ENCODE peak calls at places on chromosomes 2 and 18, in five cellular contexts. One of them, this sample, is unnamed. For H3K9me3, the result is how much of the 10 kb centered on the place peaks cover.

GRCh38 chr18:59219672-59220163 is at the start of gene GRP:
- DNase-seq in left ventricle myocardium inferior: no peak
- DNase-seq in psoas muscle: no peak
- DNase-seq in body of pancreas: no peak
- DNase-seq in lung: no peak
- DNase-seq in this sample: no peak

GRCh38 chr18:75244336-75244735 is 33.7 kb downstream of the TSHZ1 start:
- DNase-seq in left ventricle myocardium inferior: no peak
- DNase-seq in psoas muscle: no peak
- DNase-seq in body of pancreas: peak
- DNase-seq in lung: no peak
- DNase-seq in this sample: no peak

GRCh38 chr2:172299741-172300140 is 127.6 kb upstream of the ITGA6 start:
- DNase-seq in left ventricle myocardium inferior: no peak
- DNase-seq in psoas muscle: no peak
- DNase-seq in body of pancreas: no peak
- DNase-seq in lung: no peak
- DNase-seq in this sample: peak

GRCh38 chr2:128320609-128321420 is 2.1 kb upstream of the HS6ST1 start:
- DNase-seq in left ventricle myocardium inferior: no peak
- DNase-seq in psoas muscle: peak
- DNase-seq in body of pancreas: peak
- DNase-seq in lung: peak
- DNase-seq in this sample: no peak

GRCh38 chr18:37483221-37483971 is 82.2 kb downstream of the CELF4 start:
- DNase-seq in left ventricle myocardium inferior: no peak
- DNase-seq in psoas muscle: no peak
- DNase-seq in body of pancreas: no peak
- DNase-seq in lung: no peak
- DNase-seq in this sample: peak

GRCh38 chr2:196263181-196263747 is 91.9 kb upstream of the STK17B start:
- DNase-seq in left ventricle myocardium inferior: no peak
- DNase-seq in psoas muscle: no peak
- DNase-seq in body of pancreas: no peak
- DNase-seq in lung: no peak
- DNase-seq in this sample: no peak

GRCh38 chr2:170461875-170462274 is 253.3 kb upstream of the SP5 start:
- DNase-seq in left ventricle myocardium inferior: no peak
- DNase-seq in psoas muscle: no peak
- DNase-seq in body of pancreas: no peak
- DNase-seq in lung: no peak
- DNase-seq in this sample: no peak

GRCh38 chr18:47206945-47207637 is 30.9 kb upstream of the IER3IP1 start:
- DNase-seq in left ventricle myocardium inferior: no peak
- DNase-seq in psoas muscle: no peak
- DNase-seq in body of pancreas: no peak
- DNase-seq in lung: no peak
- DNase-seq in this sample: no peak

GRCh38 chr2:215905691-215906090 is 107.7 kb downstream of the MREG start:
- DNase-seq in left ventricle myocardium inferior: no peak
- DNase-seq in psoas muscle: no peak
- DNase-seq in body of pancreas: no peak
- DNase-seq in lung: no peak
- DNase-seq in this sample: no peak

GRCh38 chr2:226185613-226186211 is 613.9 kb downstream of the IRS1 start:
- DNase-seq in left ventricle myocardium inferior: no peak
- DNase-seq in psoas muscle: no peak
- DNase-seq in body of pancreas: no peak
- DNase-seq in lung: no peak
- DNase-seq in this sample: no peak

GRCh38 chr2:10233131-10234012 is 69.3 kb upstream of the HPCAL1 start:
- DNase-seq in left ventricle myocardium inferior: no peak
- DNase-seq in psoas muscle: no peak
- DNase-seq in body of pancreas: peak
- DNase-seq in lung: no peak
- DNase-seq in this sample: no peak

GRCh38 chr2:54237428-54237827 is 18.6 kb downstream of the TSPYL6 start:
- DNase-seq in left ventricle myocardium inferior: no peak
- DNase-seq in psoas muscle: no peak
- DNase-seq in body of pancreas: no peak
- DNase-seq in lung: no peak
- DNase-seq in this sample: no peak

GRCh38 chr18:79664525-79665125 is 15.0 kb upstream of the CTDP1 start:
- DNase-seq in left ventricle myocardium inferior: no peak
- DNase-seq in psoas muscle: no peak
- DNase-seq in body of pancreas: no peak
- DNase-seq in lung: no peak
- DNase-seq in this sample: no peak
- H3K9me3 ChIP-seq in left ventricle myocardium inferior: under half
- H3K9me3 ChIP-seq in psoas muscle: under half
- H3K9me3 ChIP-seq in body of pancreas: under half
- H3K9me3 ChIP-seq in lung: under half
- H3K9me3 ChIP-seq in this sample: under half

DNA sequence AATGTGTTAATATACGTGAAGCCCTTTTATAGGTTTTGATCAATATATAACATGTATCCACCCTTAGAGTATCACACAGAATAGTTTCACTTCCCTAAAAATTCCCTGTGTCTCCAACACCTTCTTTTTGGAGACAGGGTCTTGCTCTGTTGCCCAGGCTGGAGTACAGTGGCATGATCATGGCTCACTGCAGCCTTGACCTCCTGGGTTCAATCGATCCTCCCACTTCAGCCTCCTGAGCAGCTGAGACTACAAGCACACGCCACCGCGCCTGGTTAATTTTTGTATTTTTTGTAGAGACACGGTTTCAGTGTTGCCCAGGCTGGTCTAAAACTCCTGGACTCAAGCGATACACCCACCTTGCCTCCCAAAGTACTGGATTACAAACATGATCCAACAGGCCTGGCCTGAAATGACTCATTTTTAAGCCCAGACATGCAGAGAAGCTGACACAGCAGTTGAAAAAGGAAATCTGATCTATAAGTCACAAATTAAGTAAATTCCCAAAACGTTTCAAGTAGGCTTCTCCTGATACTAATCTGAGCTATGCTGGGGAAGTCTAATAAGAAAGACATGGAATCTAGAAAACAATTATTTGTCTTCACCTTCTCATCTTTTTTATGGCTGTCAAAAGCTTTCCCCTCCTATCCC is 2.9 kb downstream of the DUSP11 start:
- DNase-seq in left ventricle myocardium inferior: no peak
- DNase-seq in psoas muscle: no peak
- DNase-seq in body of pancreas: no peak
- DNase-seq in lung: no peak
- DNase-seq in this sample: no peak
- H3K27ac ChIP-seq in left ventricle myocardium inferior: no peak
- H3K27ac ChIP-seq in psoas muscle: no peak
- H3K27ac ChIP-seq in body of pancreas: no peak
- H3K27ac ChIP-seq in lung: no peak
- H3K27ac ChIP-seq in this sample: no peak

GRCh38 chr2:157759855-157760254 is 116.3 kb downstream of the ACVR1 start:
- DNase-seq in left ventricle myocardium inferior: no peak
- DNase-seq in psoas muscle: no peak
- DNase-seq in body of pancreas: no peak
- DNase-seq in lung: no peak
- DNase-seq in this sample: no peak
- H3K9me3 ChIP-seq in left ventricle myocardium inferior: under half
- H3K9me3 ChIP-seq in psoas muscle: under half
- H3K9me3 ChIP-seq in body of pancreas: under half
- H3K9me3 ChIP-seq in lung: under half
- H3K9me3 ChIP-seq in this sample: under half

GRCh38 chr2:100802076-100802475 is 17.9 kb upstream of the NPAS2 start:
- DNase-seq in left ventricle myocardium inferior: no peak
- DNase-seq in psoas muscle: no peak
- DNase-seq in body of pancreas: no peak
- DNase-seq in lung: no peak
- DNase-seq in this sample: no peak
- H3K27ac ChIP-seq in left ventricle myocardium inferior: no peak
- H3K27ac ChIP-seq in psoas muscle: no peak
- H3K27ac ChIP-seq in body of pancreas: no peak
- H3K27ac ChIP-seq in lung: no peak
- H3K27ac ChIP-seq in this sample: no peak

DNA sequence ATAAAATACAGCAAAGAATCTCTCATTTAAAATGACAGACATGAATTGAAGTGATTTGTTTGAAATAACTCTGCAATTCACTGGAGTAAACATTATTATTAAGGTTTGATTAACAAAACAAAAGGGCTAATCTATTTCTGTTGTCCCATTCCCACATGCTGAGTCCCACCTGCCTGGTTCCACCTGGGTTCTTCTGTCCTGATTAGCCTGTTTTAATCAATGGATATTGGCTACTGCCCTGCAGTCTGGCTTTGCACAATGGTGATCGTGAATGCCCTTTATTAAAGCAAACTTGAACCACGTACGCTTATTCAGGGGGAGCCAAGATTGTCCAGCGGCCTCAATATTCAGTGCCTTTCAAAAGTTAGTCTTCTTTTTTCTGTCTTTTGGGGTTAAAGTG is 72.8 kb upstream of the CDH19 start:
- DNase-seq in left ventricle myocardium inferior: no peak
- DNase-seq in psoas muscle: no peak
- DNase-seq in body of pancreas: no peak
- DNase-seq in lung: no peak
- DNase-seq in this sample: no peak
- H3K9me3 ChIP-seq in left ventricle myocardium inferior: under half
- H3K9me3 ChIP-seq in psoas muscle: under half
- H3K9me3 ChIP-seq in body of pancreas: under half
- H3K9me3 ChIP-seq in lung: under half
- H3K9me3 ChIP-seq in this sample: under half

GRCh38 chr2:218218409-218219185 is 1.6 kb downstream of the ARPC2 start:
- DNase-seq in left ventricle myocardium inferior: no peak
- DNase-seq in psoas muscle: no peak
- DNase-seq in body of pancreas: no peak
- DNase-seq in lung: no peak
- DNase-seq in this sample: no peak
- H3K27ac ChIP-seq in left ventricle myocardium inferior: peak
- H3K27ac ChIP-seq in psoas muscle: peak
- H3K27ac ChIP-seq in body of pancreas: no peak
- H3K27ac ChIP-seq in lung: peak
- H3K27ac ChIP-seq in this sample: peak

GRCh38 chr2:151271824-151272223 is 10.2 kb upstream of the RBM43 start:
- DNase-seq in left ventricle myocardium inferior: no peak
- DNase-seq in psoas muscle: no peak
- DNase-seq in body of pancreas: no peak
- DNase-seq in lung: no peak
- DNase-seq in this sample: no peak

GRCh38 chr2:151280276-151280675 is 9.2 kb downstream of the NMI start:
- DNase-seq in left ventricle myocardium inferior: no peak
- DNase-seq in psoas muscle: no peak
- DNase-seq in body of pancreas: no peak
- DNase-seq in lung: no peak
- DNase-seq in this sample: no peak

GRCh38 chr2:151275291-151275690 is 13.6 kb upstream of the RBM43 start:
- DNase-seq in left ventricle myocardium inferior: no peak
- DNase-seq in psoas muscle: no peak
- DNase-seq in body of pancreas: no peak
- DNase-seq in lung: no peak
- DNase-seq in this sample: no peak

GRCh38 chr2:151278487-151278886 is 11.0 kb downstream of the NMI start:
- DNase-seq in left ventricle myocardium inferior: no peak
- DNase-seq in psoas muscle: no peak
- DNase-seq in body of pancreas: no peak
- DNase-seq in lung: no peak
- DNase-seq in this sample: no peak

DNA sequence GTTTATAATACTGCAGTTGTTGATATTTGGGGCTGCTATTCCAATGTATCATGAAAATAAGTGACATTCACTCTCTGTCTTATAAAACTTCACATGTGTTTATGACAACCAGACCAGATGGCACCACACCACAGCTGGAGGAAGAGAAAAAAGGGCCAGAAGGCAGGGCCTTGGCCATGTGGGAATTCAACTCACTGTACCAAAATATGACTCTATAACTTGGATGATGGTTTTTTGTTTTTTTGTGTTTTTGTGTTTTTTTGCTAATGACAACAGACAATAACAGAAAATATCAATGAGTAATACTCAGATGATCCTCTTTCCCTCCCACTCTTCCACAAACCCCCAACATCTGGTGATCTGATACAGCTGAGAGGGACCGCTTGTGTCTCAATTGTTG is 12.5 kb downstream of the NMI start:
- DNase-seq in left ventricle myocardium inferior: no peak
- DNase-seq in psoas muscle: no peak
- DNase-seq in body of pancreas: no peak
- DNase-seq in lung: no peak
- DNase-seq in this sample: no peak
- H3K9me3 ChIP-seq in left ventricle myocardium inferior: under half
- H3K9me3 ChIP-seq in psoas muscle: under half
- H3K9me3 ChIP-seq in body of pancreas: under half
- H3K9me3 ChIP-seq in lung: under half
- H3K9me3 ChIP-seq in this sample: under half